ENCODE peak calls at places on chromosomes 6 and 20, in six cellular contexts. D is cardiac fibroblast, U is kidney epithelial cell, S is psoas muscle, Q is PC-9, Y is fibroblast of pulmonary artery. H is an unnamed sample.

GRCh38 chr20:24149175-24149574 is 160.6 kb upstream of the GGTLC1 start:
- DNase-seq in D (no peak), U (no peak), S (no peak), Q (no peak), Y (no peak), H (no peak)

GRCh38 chr6:129206761-129207330 is 323.9 kb downstream of the LAMA2 start:
- DNase-seq in D (no peak), U (no peak), S (no peak), Q (no peak), Y (no peak), H (peak)

GRCh38 chr6:136761227-136761922 is 30.9 kb downstream of the MAP3K5 start:
- DNase-seq in D (peak), U (no peak), S (no peak), Q (no peak), Y (peak), H (no peak)

GRCh38 chr20:15081301-15081700 is 743.9 kb upstream of the FLRT3 start:
- DNase-seq in D (no peak), U (no peak), S (no peak), Q (no peak), Y (no peak), H (no peak)

GRCh38 chr6:69578366-69578890 is 218.4 kb downstream of the LMBRD1 start:
- DNase-seq in D (no peak), U (no peak), S (no peak), Q (no peak), Y (no peak), H (no peak)

GRCh38 chr6:151940307-151940706 is 132.8 kb downstream of the ESR1 start:
- DNase-seq in D (no peak), U (no peak), S (no peak), Q (no peak), Y (no peak), H (no peak)

GRCh38 chr6:126337323-126337722 is 2.6 kb upstream of the CENPW start:
- DNase-seq in D (peak), U (no peak), S (no peak), Q (no peak), Y (peak), H (peak)

GRCh38 chr6:124964084-124964763 is 2.0 kb downstream of the RNF217 start:
- DNase-seq in D (peak), U (no peak), S (no peak), Q (peak), Y (peak), H (peak)

GRCh38 chr6:158266131-158266530 is 46.1 kb upstream of the TULP4 start:
- DNase-seq in D (no peak), U (no peak), S (no peak), Q (no peak), Y (no peak), H (no peak)

GRCh38 chr6:24883618-24884017 is 52.1 kb downstream of the RIPOR2 start:
- DNase-seq in D (peak), U (no peak), S (no peak), Q (no peak), Y (peak), H (peak)

GRCh38 chr6:42390228-42390934 is 61.3 kb downstream of the TRERF1 start:
- DNase-seq in D (no peak), U (no peak), S (no peak), Q (no peak), Y (no peak), H (no peak)

GRCh38 chr6:21900730-21901129 is 307.2 kb downstream of the SOX4 start:
- DNase-seq in D (peak), U (no peak), S (no peak), Q (peak), Y (peak), H (no peak)

GRCh38 chr20:51386586-51386985 is 155.9 kb downstream of the NFATC2 start:
- DNase-seq in D (no peak), U (no peak), S (no peak), Q (no peak), Y (no peak), H (no peak)

GRCh38 chr6:47670851-47671250 is 27.5 kb upstream of the ADGRF4 start:
- DNase-seq in D (no peak), U (no peak), S (no peak), Q (no peak), Y (no peak), H (no peak)

GRCh38 chr20:34363062-34364012 is at the start of gene ITCH:
- DNase-seq in D (peak), U (peak), S (peak), Q (peak), Y (peak), H (peak)

GRCh38 chr20:14334306-14334930 is 3.0 kb downstream of the FLRT3 start:
- DNase-seq in D (peak), U (peak), S (no peak), Q (no peak), Y (peak), H (peak)

GRCh38 chr20:53413188-53413631 is 180.4 kb downstream of the ZNF217 start:
- DNase-seq in D (no peak), U (no peak), S (peak), Q (peak), Y (no peak), H (no peak)

GRCh38 chr6:162713926-162714759 is 13.4 kb downstream of the PRKN start:
- DNase-seq in D (no peak), U (no peak), S (no peak), Q (no peak), Y (no peak), H (no peak)

GRCh38 chr6:114096553-114097172 is 125.7 kb upstream of the HDAC2 start:
- DNase-seq in D (peak), U (no peak), S (no peak), Q (no peak), Y (peak), H (peak)

GRCh38 chr6:36139431-36139830 is 9.1 kb downstream of the MAPK13 start:
- DNase-seq in D (peak), U (no peak), S (no peak), Q (no peak), Y (peak), H (no peak)

GRCh38 chr6:81865712-81866111 is 113.2 kb upstream of the TENT5A start:
- DNase-seq in D (peak), U (peak), S (no peak), Q (peak), Y (peak), H (peak)

GRCh38 chr20:51189814-51190782 is 167.2 kb upstream of the KCNG1 start:
- DNase-seq in D (no peak), U (no peak), S (no peak), Q (no peak), Y (no peak), H (peak)

GRCh38 chr6:16974729-16975359 is 127.0 kb upstream of the STMND1 start:
- DNase-seq in D (no peak), U (no peak), S (no peak), Q (no peak), Y (no peak), H (no peak)

GRCh38 chr6:158008894-158009891 is 27.5 kb downstream of the SYNJ2 start:
- DNase-seq in D (peak), U (no peak), S (peak), Q (no peak), Y (peak), H (peak)

GRCh38 chr6:72788188-72788587 is 166.3 kb downstream of the KCNQ5 start:
- DNase-seq in D (peak), U (peak), S (no peak), Q (peak), Y (peak), H (peak)

GRCh38 chr6:67131827-67132226 is 1424.8 kb upstream of the EYS start:
- DNase-seq in D (peak), U (no peak), S (no peak), Q (no peak), Y (peak), H (no peak)

GRCh38 chr6:40509163-40509562 is 78.0 kb downstream of the LRFN2 start:
- DNase-seq in D (no peak), U (no peak), S (no peak), Q (no peak), Y (no peak), H (no peak)

GRCh38 chr20:17061721-17062120 is 165.1 kb upstream of the PCSK2 start:
- DNase-seq in D (no peak), U (no peak), S (no peak), Q (no peak), Y (no peak), H (no peak)

GRCh38 chr6:79538481-79538971 is 1.3 kb upstream of the LCA5 start:
- DNase-seq in D (peak), U (no peak), S (no peak), Q (peak), Y (peak), H (peak)

GRCh38 chr6:23350752-23351453 is 775.1 kb upstream of the NRSN1 start:
- DNase-seq in D (no peak), U (no peak), S (no peak), Q (peak), Y (no peak), H (no peak)

GRCh38 chr6:11278207-11278559 is 45.7 kb upstream of the NEDD9 start:
- DNase-seq in D (no peak), U (no peak), S (no peak), Q (no peak), Y (no peak), H (no peak)

GRCh38 chr6:149852180-149852579 is 12.0 kb downstream of the LRP11 start:
- DNase-seq in D (peak), U (no peak), S (peak), Q (peak), Y (peak), H (peak)

GRCh38 chr6:137740967-137741761 is 125.9 kb upstream of the TNFAIP3 start:
- DNase-seq in D (no peak), U (no peak), S (no peak), Q (no peak), Y (no peak), H (no peak)

GRCh38 chr6:159056003-159056402 is 11.2 kb upstream of the TAGAP start:
- DNase-seq in D (no peak), U (no peak), S (no peak), Q (no peak), Y (no peak), H (no peak)

GRCh38 chr20:44212792-44213191 is 2.2 kb upstream of the OSER1 start:
- DNase-seq in D (no peak), U (no peak), S (no peak), Q (no peak), Y (no peak), H (no peak)

GRCh38 chr20:44208770-44209169 is 1.8 kb downstream of the OSER1 start:
- DNase-seq in D (peak), U (no peak), S (no peak), Q (no peak), Y (no peak), H (peak)

GRCh38 chr20:44209691-44210421 is 715 bp downstream of the OSER1 start:
- DNase-seq in D (peak), U (no peak), S (no peak), Q (no peak), Y (peak), H (peak)

GRCh38 chr20:44211177-44212039 is 837 bp upstream of the OSER1 start:
- DNase-seq in D (peak), U (no peak), S (no peak), Q (no peak), Y (peak), H (peak)

DNA sequence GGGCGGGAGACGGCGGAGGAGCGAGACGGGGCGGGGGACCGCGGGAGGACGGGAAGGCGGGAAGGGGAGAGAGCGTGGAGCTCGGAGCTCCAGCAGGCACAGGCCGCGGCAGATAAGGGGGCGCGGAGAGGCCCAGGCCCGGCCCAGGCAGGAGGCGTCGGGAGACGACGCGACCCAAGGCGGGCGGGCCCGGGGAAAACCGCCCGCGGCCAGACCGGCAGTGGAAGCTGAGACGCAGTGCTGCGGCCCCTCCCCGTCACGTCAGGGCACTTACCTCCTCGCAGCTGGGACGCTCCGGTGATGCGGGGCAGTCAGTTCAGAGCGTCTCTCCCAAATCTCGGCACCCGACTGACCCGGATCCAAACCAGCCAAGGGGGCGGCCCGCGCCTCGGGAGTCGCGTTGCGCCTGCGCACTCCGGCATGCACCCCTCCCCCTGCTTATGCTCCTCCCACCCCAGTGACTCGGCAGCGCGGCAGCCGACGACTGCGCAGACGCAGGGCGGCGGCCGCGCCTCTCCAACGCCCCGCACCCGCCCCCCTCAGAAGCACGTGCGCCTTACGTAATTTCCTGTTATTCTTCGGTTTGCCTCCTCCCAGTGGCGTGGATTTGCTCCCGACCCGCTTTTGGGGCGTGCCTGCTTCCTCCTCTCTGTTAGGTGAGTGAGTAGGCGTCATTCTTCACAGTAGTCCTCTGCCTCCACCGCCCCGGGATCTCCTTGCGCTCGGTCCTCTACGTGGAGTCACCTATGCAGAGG is at the start of gene OSER1:
- DNase-seq in D (peak), U (peak), S (peak), Q (peak), Y (peak), H (peak)
- TF ChIP-seq CTCF in D (no peak), U (no peak), S (no peak), Q (no peak), Y (no peak), H (no peak)

DNA sequence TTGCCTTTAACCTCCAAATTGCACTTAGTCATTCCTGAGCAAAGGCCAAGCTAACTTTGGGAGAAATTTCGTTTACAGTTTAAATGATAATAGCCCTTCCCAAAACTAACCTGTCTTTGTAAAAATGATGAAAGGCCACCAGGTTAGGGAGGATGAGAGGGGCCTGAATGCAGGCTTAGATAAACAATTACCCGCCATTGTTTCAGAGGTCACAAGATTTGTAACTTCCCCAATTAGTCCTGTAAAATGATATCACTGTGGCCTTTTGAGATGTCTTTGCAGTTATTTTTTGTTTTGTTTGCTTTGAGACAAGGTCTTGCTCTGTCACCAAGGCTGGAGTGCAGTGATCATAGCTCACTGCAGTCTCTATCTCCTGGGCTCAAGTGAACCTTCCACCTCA is 26.3 kb downstream of the GNL1 start:
- DNase-seq in D (no peak), U (no peak), S (no peak), Q (no peak), Y (no peak), H (no peak)
- H3K4me3 ChIP-seq in D (no peak), U (no peak), S (no peak), Q (no peak), Y (no peak), H (no peak)

GRCh38 chr6:26204332-26205160 is 117.3 kb downstream of the HFE start:
- DNase-seq in D (peak), U (peak), S (peak), Q (peak), Y (peak), H (peak)
- TF ChIP-seq CTCF in D (peak), U (peak), S (peak), Q (peak), Y (peak), H (peak)

GRCh38 chr20:41984031-41984430 is 365.9 kb upstream of the CHD6 start:
- DNase-seq in D (no peak), U (no peak), S (no peak), Q (no peak), Y (no peak), H (no peak)
- H3K4me3 ChIP-seq in D (no peak), U (no peak), S (no peak), Q (no peak), Y (no peak), H (no peak)

DNA sequence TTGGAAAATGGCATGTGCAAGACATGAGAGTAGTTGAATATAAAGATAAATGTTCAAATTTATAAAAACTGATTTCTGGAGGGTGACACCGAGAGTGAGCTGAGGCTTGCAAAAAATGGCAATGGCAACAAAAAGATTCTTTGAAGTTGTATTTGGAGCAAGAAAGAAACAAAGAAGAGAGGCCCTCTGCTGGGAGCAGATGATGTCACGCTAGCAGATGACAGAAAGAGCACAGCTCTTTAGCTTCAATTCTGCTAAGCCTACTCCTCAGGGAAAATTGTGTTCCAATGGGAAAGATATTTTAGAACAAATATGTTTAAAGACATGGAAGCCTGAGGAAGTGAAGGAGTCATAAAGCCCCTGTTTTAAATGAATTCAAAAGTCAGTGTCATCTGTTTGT is 125.3 kb upstream of the NOX3 start:
- DNase-seq in D (no peak), U (no peak), S (no peak), Q (no peak), Y (no peak), H (no peak)
- TF ChIP-seq CTCF in D (no peak), U (peak), S (no peak), Q (no peak), Y (peak), H (no peak)

GRCh38 chr6:33391278-33392167 is at the start of gene KIFC1:
- DNase-seq in D (peak), U (peak), S (peak), Q (peak), Y (peak), H (peak)

GRCh38 chr6:33392168-33392947 is 735 bp downstream of the KIFC1 start:
- DNase-seq in D (no peak), U (no peak), S (no peak), Q (no peak), Y (no peak), H (no peak)

GRCh38 chr6:33390173-33390572 is 1.4 kb upstream of the KIFC1 start:
- DNase-seq in D (no peak), U (no peak), S (no peak), Q (no peak), Y (no peak), H (no peak)

GRCh38 chr6:33390767-33391277 is 801 bp upstream of the KIFC1 start:
- DNase-seq in D (no peak), U (no peak), S (no peak), Q (no peak), Y (no peak), H (no peak)

GRCh38 chr6:33392979-33393378 is 1.4 kb downstream of the KIFC1 start:
- DNase-seq in D (no peak), U (no peak), S (no peak), Q (no peak), Y (no peak), H (no peak)
- H3K4me3 ChIP-seq in D (no peak), U (peak), S (no peak), Q (peak), Y (peak), H (peak)

GRCh38 chr6:154508573-154509375 is 1.7 kb downstream of the CNKSR3 start:
- DNase-seq in D (no peak), U (no peak), S (no peak), Q (peak), Y (no peak), H (peak)

GRCh38 chr6:154512214-154512613 is 1.7 kb upstream of the CNKSR3 start:
- DNase-seq in D (no peak), U (no peak), S (no peak), Q (no peak), Y (no peak), H (no peak)

GRCh38 chr6:154511735-154512097 is 1.2 kb upstream of the CNKSR3 start:
- DNase-seq in D (no peak), U (no peak), S (no peak), Q (no peak), Y (no peak), H (no peak)

GRCh38 chr6:154509421-154510143 is 903 bp downstream of the CNKSR3 start:
- DNase-seq in D (peak), U (no peak), S (peak), Q (no peak), Y (peak), H (peak)

GRCh38 chr6:154510144-154510905 is at the start of gene CNKSR3:
- DNase-seq in D (peak), U (peak), S (peak), Q (peak), Y (peak), H (peak)
- TF ChIP-seq CTCF in D (no peak), U (no peak), S (no peak), Q (no peak), Y (no peak), H (peak)

GRCh38 chr6:75416443-75416842 is 77.2 kb downstream of the FILIP1 start:
- DNase-seq in D (no peak), U (no peak), S (no peak), Q (no peak), Y (no peak), H (no peak)

GRCh38 chr6:75419408-75419807 is 74.2 kb downstream of the FILIP1 start:
- DNase-seq in D (no peak), U (no peak), S (peak), Q (no peak), Y (no peak), H (no peak)

GRCh38 chr6:75415804-75416203 is 77.8 kb downstream of the FILIP1 start:
- DNase-seq in D (no peak), U (no peak), S (no peak), Q (no peak), Y (no peak), H (no peak)

GRCh38 chr6:75419980-75420379 is 73.6 kb downstream of the FILIP1 start:
- DNase-seq in D (no peak), U (no peak), S (no peak), Q (no peak), Y (no peak), H (no peak)

GRCh38 chr6:75418233-75418632 is 75.4 kb downstream of the FILIP1 start:
- DNase-seq in D (peak), U (peak), S (no peak), Q (no peak), Y (peak), H (peak)
- H3K4me3 ChIP-seq in D (no peak), U (no peak), S (no peak), Q (no peak), Y (no peak), H (no peak)

H was measured in AG10803.